ENCODE peak calls at places on chromosomes 2 and 18, in nine cellular contexts. S is spleen, Q is K562, Y is breast epithelium, X is sigmoid colon, W is HCT116, J is upper lobe of left lung, T is prostate gland, B is HepG2. R is an unnamed sample.

GRCh38 chr2:215830313-215830712 is 183.0 kb downstream of the MREG start:
- DNase-seq in S (no peak), Q (peak; percentile 64), Y (no peak), X (peak; percentile 64), W (peak; percentile 12), J (peak; percentile 74), T (no peak), B (peak; percentile 55), R (peak; percentile 32)

GRCh38 chr2:119678021-119678656 is 862 bp upstream of the TMEM177 start:
- DNase-seq in S (peak; percentile 82), Q (no peak), Y (no peak), X (no peak), W (no peak), J (no peak), T (no peak), B (peak; percentile 70), R (peak; percentile 54)

GRCh38 chr2:112627060-112628040 is 18.4 kb upstream of the SLC20A1 start:
- DNase-seq in S (no peak), Q (no peak), Y (no peak), X (peak; percentile 84), W (no peak), J (peak; percentile 72), T (no peak), B (no peak), R (peak; percentile 42)

GRCh38 chr2:156867201-156867600 is 390.3 kb upstream of the GALNT5 start:
- DNase-seq in S (no peak), Q (no peak), Y (no peak), X (no peak), W (no peak), J (no peak), T (no peak), B (no peak), R (no peak)

GRCh38 chr2:27960237-27960912 is 69.8 kb downstream of the BABAM2 start:
- DNase-seq in S (no peak), Q (no peak), Y (no peak), X (no peak), W (no peak), J (no peak), T (no peak), B (no peak), R (no peak)

GRCh38 chr18:55588876-55589595 is 1.0 kb upstream of the TCF4 start:
- DNase-seq in S (no peak), Q (no peak), Y (no peak), X (no peak), W (no peak), J (no peak), T (no peak), B (no peak), R (no peak)

GRCh38 chr2:43132523-43133301 is 93.7 kb downstream of the ZFP36L2 start:
- DNase-seq in S (peak; percentile 91), Q (no peak), Y (no peak), X (no peak), W (no peak), J (peak; percentile 54), T (no peak), B (no peak), R (no peak)

GRCh38 chr2:144470819-144471218 is 49.1 kb downstream of the ZEB2 start:
- DNase-seq in S (no peak), Q (no peak), Y (no peak), X (no peak), W (no peak), J (no peak), T (no peak), B (no peak), R (no peak)

GRCh38 chr2:238996331-238997136 is 148.6 kb downstream of the TWIST2 start:
- DNase-seq in S (no peak), Q (no peak), Y (no peak), X (peak; percentile 54), W (no peak), J (no peak), T (no peak), B (no peak), R (no peak)

GRCh38 chr2:16713011-16713423 is 47.4 kb upstream of the CYRIA start:
- DNase-seq in S (no peak), Q (no peak), Y (no peak), X (no peak), W (no peak), J (no peak), T (no peak), B (no peak), R (no peak)

GRCh38 chr2:124145982-124146381 is 120.9 kb downstream of the CNTNAP5 start:
- DNase-seq in S (no peak), Q (no peak), Y (no peak), X (no peak), W (no peak), J (no peak), T (no peak), B (no peak), R (no peak)
- TF ChIP-seq POLR2AphosphoS5 in S (no peak), Q (no peak), Y (no peak), X (no peak), W (no peak), J (no peak), T (no peak), B (no peak), R (no peak)

GRCh38 chr2:208359632-208359986 is 47.0 kb upstream of the PTH2R start:
- DNase-seq in S (peak; percentile 86), Q (no peak), Y (no peak), X (no peak), W (no peak), J (peak; percentile 39), T (no peak), B (no peak), R (no peak)

GRCh38 chr2:208360259-208361076 is 46.1 kb upstream of the PTH2R start:
- DNase-seq in S (peak; percentile 77), Q (no peak), Y (no peak), X (no peak), W (no peak), J (no peak), T (no peak), B (no peak), R (no peak)

GRCh38 chr2:208366215-208367132 is 40.1 kb upstream of the PTH2R start:
- DNase-seq in S (no peak), Q (no peak), Y (no peak), X (no peak), W (no peak), J (no peak), T (no peak), B (no peak), R (no peak)

GRCh38 chr2:208361077-208361441 is 45.5 kb upstream of the PTH2R start:
- DNase-seq in S (peak; percentile 67), Q (no peak), Y (no peak), X (no peak), W (no peak), J (no peak), T (no peak), B (no peak), R (no peak)

GRCh38 chr2:208363485-208363884 is 43.1 kb upstream of the PTH2R start:
- DNase-seq in S (no peak), Q (no peak), Y (no peak), X (no peak), W (no peak), J (no peak), T (no peak), B (no peak), R (no peak)
- TF ChIP-seq POLR2AphosphoS5 in S (no peak), Q (no peak), Y (no peak), X (no peak), W (no peak), J (no peak), T (no peak), B (no peak), R (no peak)

DNA sequence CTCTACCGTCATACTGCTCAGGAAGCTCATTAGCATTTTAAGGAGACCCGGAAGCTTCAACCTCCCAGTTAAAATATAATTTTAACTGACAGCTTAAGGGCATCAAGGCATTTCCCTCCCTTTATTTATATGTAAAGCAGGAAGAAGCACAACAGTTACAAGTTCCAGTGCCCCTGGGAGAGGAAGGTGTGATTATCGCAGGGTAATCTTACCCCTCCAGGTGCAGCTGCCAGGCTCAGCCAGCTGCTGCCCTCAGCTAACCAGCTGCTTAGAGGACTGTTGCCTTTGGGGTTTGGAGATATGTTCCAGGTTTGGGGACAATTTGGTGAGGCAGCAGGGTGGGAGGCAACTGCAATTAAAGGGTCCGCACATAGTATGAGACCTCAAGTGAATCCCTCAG is 55.3 kb upstream of the SETBP1 start:
- DNase-seq in S (no peak), Q (no peak), Y (no peak), X (no peak), W (no peak), J (no peak), T (no peak), B (no peak), R (no peak)
- TF ChIP-seq POLR2AphosphoS5 in S (no peak), Q (no peak), Y (no peak), X (no peak), W (no peak), J (no peak), T (no peak), B (no peak), R (no peak)

GRCh38 chr2:108923736-108924443 is 65.1 kb downstream of the EDAR start:
- DNase-seq in S (peak; percentile 63), Q (no peak), Y (no peak), X (peak; percentile 66), W (no peak), J (no peak), T (no peak), B (no peak), R (no peak)
- TF ChIP-seq POLR2AphosphoS5 in S (no peak), Q (no peak), Y (no peak), X (peak; percentile 28), W (no peak), J (no peak), T (no peak), B (no peak), R (no peak)

GRCh38 chr2:105394951-105395611 is 3.8 kb downstream of the FHL2 start:
- DNase-seq in S (no peak), Q (no peak), Y (no peak), X (no peak), W (no peak), J (no peak), T (no peak), B (peak; percentile 94), R (no peak)
- TF ChIP-seq POLR2AphosphoS5 in S (no peak), Q (no peak), Y (no peak), X (no peak), W (no peak), J (no peak), T (no peak), B (no peak), R (no peak)

DNA sequence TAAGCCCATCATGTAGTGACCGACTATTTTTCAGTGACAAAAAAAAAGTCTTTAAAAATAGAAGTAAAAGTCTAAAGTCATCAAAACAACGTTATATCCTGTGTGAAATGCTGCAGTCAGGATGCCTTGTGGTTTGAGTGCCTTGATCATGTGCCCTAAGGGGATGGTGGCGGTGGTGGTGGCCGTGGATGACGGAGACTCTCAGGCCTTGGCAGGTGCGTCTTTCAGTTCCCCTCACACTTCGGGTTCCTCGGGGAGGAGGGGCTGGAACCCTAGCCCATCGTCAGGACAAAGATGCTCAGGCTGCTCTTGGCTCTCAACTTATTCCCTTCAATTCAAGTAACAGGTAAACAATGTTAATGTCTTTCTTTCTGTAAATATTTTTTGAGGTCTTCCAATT is at the start of gene CD28:
- DNase-seq in S (peak; percentile 91), Q (no peak), Y (no peak), X (peak; percentile 69), W (no peak), J (peak; percentile 45), T (no peak), B (no peak), R (peak; percentile 59)
- TF ChIP-seq POLR2AphosphoS5 in S (peak; percentile 93), Q (no peak), Y (no peak), X (no peak), W (no peak), J (no peak), T (no peak), B (no peak), R (peak; percentile 63)

GRCh38 chr2:105741216-105741615 is 3.5 kb upstream of the NCK2 start:
- DNase-seq in S (no peak), Q (no peak), Y (no peak), X (no peak), W (no peak), J (no peak), T (no peak), B (no peak), R (no peak)
- TF ChIP-seq POLR2AphosphoS5 in S (no peak), Q (no peak), Y (no peak), X (no peak), W (no peak), J (no peak), T (no peak), B (no peak), R (no peak)

R was measured in stomach.